ENCODE peak calls at places on chromosomes 1 and 21, in six cellular contexts. V is hepatocyte; H is AG04449; F is gastrocnemius medialis; A is mucosa of descending colon; B is CD8-positive, alpha-beta memory T cell. R is an unnamed sample.

GRCh38 chr1:29830916-29831315 is 594.6 kb downstream of the PTPRU start:
- DNase-seq in F (no peak), V (no peak), H (no peak), B (no peak), A (no peak), R (no peak)

GRCh38 chr1:167077868-167078210 is 12.3 kb downstream of the GPA33 start:
- DNase-seq in V (no peak), F (no peak), B (no peak), A (no peak), H (no peak), R (no peak)

GRCh38 chr1:108560430-108561144 is 687 bp downstream of the EEIG2 start:
- DNase-seq in H (no peak), A (peak), B (peak), F (no peak), V (peak), R (no peak)

GRCh38 chr21:32412162-32412997 is at the start of gene EVA1C:
- DNase-seq in V (peak), B (peak), H (no peak), A (peak), F (peak), R (no peak)

GRCh38 chr1:156961709-156962108 is 41.3 kb downstream of the LRRC71 start:
- DNase-seq in F (no peak), B (no peak), H (no peak), V (no peak), A (no peak), R (no peak)

GRCh38 chr1:153985984-153986761 is at the start of gene RAB13:
- DNase-seq in H (peak), A (peak), V (peak), F (peak), B (no peak), R (peak)

GRCh38 chr1:151175910-151176309 is at the start of gene TMOD4:
- DNase-seq in F (peak), A (no peak), B (no peak), H (no peak), V (peak), R (no peak)

GRCh38 chr1:10968411-10968826 is 44.0 kb upstream of the TARDBP start:
- DNase-seq in A (peak), H (no peak), B (no peak), V (no peak), F (no peak), R (no peak)

GRCh38 chr1:203250936-203251335 is 21.5 kb upstream of the CHIT1 start:
- DNase-seq in B (no peak), A (no peak), F (no peak), V (no peak), H (no peak), R (no peak)

GRCh38 chr1:96364576-96364975 is 357.0 kb upstream of the PTBP2 start:
- DNase-seq in F (no peak), A (no peak), H (no peak), B (no peak), V (no peak), R (no peak)

GRCh38 chr1:1440941-1441888 is 5.7 kb downstream of the VWA1 start:
- DNase-seq in F (no peak), A (peak), B (peak), H (no peak), V (peak), R (no peak)

GRCh38 chr21:30044447-30045064 is 104.8 kb upstream of the GRIK1 start:
- DNase-seq in V (peak), H (no peak), B (no peak), A (peak), F (no peak), R (no peak)

GRCh38 chr1:98940680-98941079 is 64.0 kb downstream of the PLPPR5 start:
- DNase-seq in A (no peak), F (no peak), V (no peak), B (no peak), H (no peak), R (peak)

GRCh38 chr1:151346082-151346768 is 827 bp downstream of the RFX5 start:
- DNase-seq in V (peak), F (no peak), H (no peak), B (no peak), A (no peak), R (no peak)

GRCh38 chr1:14970799-14971141 is 182.8 kb upstream of the TMEM51 start:
- DNase-seq in B (no peak), V (no peak), F (no peak), H (no peak), A (no peak), R (no peak)

GRCh38 chr21:28712396-28712795 is 280.3 kb downstream of the LTN1 start:
- DNase-seq in A (no peak), B (no peak), V (no peak), F (no peak), H (peak), R (no peak)

GRCh38 chr1:221397606-221398005 is 344.3 kb downstream of the DUSP10 start:
- DNase-seq in B (no peak), V (no peak), F (no peak), H (no peak), A (no peak), R (no peak)

GRCh38 chr21:34510148-34511142 is 1.6 kb downstream of the KCNE1 start:
- DNase-seq in B (no peak), A (peak), H (no peak), F (no peak), V (peak), R (peak)

GRCh38 chr1:85438353-85438752 is 26.6 kb downstream of the DDAH1 start:
- DNase-seq in H (no peak), F (no peak), A (no peak), V (no peak), B (no peak), R (no peak)

GRCh38 chr1:157369808-157370521 is 182.3 kb downstream of the FCRL5 start:
- DNase-seq in A (peak), H (no peak), V (peak), F (no peak), B (no peak), R (no peak)

GRCh38 chr1:207844374-207844773 is 66.6 kb downstream of the CD34 start:
- DNase-seq in V (no peak), H (no peak), A (no peak), F (no peak), B (no peak), R (no peak)
- H3K4me3 ChIP-seq in V (no peak), H (no peak), A (no peak), F (no peak), B (no peak), R (no peak)

GRCh38 chr21:42661688-42662429 is 8.4 kb downstream of the PDE9A start:
- DNase-seq in V (no peak), F (no peak), B (no peak), A (no peak), H (no peak), R (no peak)
- H3K4me3 ChIP-seq in V (no peak), F (no peak), B (no peak), A (no peak), H (no peak), R (no peak)

DNA sequence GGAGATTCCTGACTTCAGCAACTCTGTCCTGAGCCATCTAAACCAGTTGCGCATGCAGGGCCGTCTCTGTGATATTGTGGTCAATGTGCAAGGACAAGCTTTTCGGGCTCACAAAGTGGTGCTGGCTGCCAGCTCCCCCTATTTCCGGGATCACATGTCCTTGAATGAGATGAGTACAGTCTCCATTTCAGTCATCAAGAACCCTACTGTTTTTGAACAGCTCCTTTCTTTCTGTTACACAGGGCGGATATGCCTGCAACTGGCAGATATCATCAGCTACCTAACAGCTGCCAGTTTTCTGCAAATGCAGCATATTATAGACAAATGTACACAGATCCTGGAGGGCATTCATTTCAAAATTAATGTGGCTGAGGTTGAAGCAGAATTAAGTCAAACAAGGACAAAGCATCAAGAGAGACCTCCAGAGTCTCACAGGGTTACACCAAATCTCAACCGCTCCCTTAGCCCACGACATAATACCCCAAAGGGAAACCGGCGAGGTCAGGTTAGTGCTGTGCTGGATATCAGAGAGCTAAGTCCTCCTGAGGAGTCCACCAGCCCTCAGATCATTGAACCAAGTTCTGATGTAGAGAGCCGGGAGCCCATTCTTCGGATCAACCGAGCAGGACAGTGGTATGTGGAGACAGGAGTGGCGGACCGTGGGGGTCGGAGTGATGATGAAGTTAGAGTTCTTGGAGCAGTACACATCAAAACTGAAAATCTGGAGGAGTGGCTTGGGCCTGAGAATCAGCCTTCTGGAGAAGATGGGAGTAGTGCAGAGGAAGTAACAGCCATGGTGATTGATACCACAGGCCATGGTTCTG is 2.3 kb downstream of the ZBTB37 start:
- DNase-seq in H (no peak), B (peak), A (peak), V (no peak), F (no peak), R (no peak)
- H3K4me3 ChIP-seq in H (no peak), B (peak), A (no peak), V (no peak), F (no peak), R (no peak)

DNA sequence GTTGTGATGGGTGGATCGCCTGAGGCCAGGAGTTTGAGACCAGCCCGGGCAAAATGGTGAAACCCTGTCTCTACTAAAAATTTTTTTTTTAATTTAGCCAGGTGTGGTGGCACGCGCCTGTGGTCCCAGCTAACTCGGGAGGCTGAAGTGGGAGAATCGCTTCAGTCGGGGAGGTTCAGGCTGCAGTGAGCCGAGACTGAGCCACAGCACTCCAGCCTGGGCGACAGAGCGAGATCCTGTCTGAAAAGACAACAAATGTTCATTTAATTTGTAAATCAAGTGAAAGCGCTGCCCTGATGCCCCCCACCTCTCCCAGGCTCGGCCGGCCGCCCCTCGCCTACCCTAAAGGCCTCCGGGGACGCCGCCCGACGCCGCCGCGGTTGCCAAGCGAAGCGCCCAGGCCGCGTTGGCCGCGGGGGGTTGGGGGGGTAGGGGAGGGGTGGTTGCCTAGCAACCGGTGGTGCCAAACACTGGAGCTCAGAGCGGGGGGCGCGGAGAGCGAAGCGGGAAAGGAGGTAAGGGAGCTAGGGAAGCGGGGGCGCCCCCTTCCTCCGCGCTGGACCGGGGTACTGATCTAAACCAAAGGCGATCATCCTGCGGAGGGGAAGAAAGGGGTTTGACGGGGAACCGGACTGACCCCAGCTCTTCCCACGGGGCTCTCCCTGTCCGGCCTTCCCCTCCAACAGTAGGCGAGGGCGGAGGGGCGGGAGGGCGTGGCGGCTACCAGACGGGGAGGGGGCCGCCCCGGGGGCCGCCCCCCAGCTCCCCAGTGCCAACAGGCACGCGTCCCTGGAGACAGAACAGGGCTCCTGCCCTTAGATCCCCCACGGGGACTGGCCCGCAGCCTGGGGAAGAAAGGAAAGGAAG is at the start of gene TEKT2:
- DNase-seq in A (no peak), B (no peak), H (no peak), F (no peak), V (peak), R (no peak)
- H3K4me3 ChIP-seq in A (no peak), B (no peak), H (peak), F (peak), V (peak), R (peak)

GRCh38 chr1:201020647-201021332 is 2.7 kb downstream of the KIF21B start:
- DNase-seq in V (no peak), H (no peak), B (no peak), F (no peak), A (peak), R (no peak)
- H3K4me3 ChIP-seq in V (no peak), H (no peak), B (peak), F (no peak), A (no peak), R (no peak)

GRCh38 chr1:45327644-45328515 is 1.2 kb downstream of the HPDL start:
- DNase-seq in F (no peak), V (no peak), B (no peak), H (no peak), A (no peak), R (no peak)
- H3K4me3 ChIP-seq in F (no peak), V (no peak), B (peak), H (peak), A (no peak), R (no peak)

GRCh38 chr1:47953661-47954060 is 43.5 kb downstream of the TRABD2B start:
- DNase-seq in V (no peak), H (no peak), B (no peak), A (no peak), F (no peak), R (no peak)

GRCh38 chr1:47951545-47952235 is 45.5 kb downstream of the TRABD2B start:
- DNase-seq in B (no peak), V (no peak), F (no peak), A (no peak), H (no peak), R (no peak)

GRCh38 chr1:47950481-47950880 is 46.7 kb downstream of the TRABD2B start:
- DNase-seq in F (no peak), V (no peak), H (no peak), A (no peak), B (no peak), R (no peak)

GRCh38 chr1:47948126-47948525 is 49.1 kb downstream of the TRABD2B start:
- DNase-seq in A (peak), H (no peak), B (no peak), F (no peak), V (peak), R (no peak)

GRCh38 chr1:47951026-47951425 is 46.2 kb downstream of the TRABD2B start:
- DNase-seq in V (no peak), B (no peak), H (no peak), A (no peak), F (no peak), R (no peak)
- H3K4me3 ChIP-seq in V (no peak), B (no peak), H (no peak), A (no peak), F (no peak), R (no peak)

DNA sequence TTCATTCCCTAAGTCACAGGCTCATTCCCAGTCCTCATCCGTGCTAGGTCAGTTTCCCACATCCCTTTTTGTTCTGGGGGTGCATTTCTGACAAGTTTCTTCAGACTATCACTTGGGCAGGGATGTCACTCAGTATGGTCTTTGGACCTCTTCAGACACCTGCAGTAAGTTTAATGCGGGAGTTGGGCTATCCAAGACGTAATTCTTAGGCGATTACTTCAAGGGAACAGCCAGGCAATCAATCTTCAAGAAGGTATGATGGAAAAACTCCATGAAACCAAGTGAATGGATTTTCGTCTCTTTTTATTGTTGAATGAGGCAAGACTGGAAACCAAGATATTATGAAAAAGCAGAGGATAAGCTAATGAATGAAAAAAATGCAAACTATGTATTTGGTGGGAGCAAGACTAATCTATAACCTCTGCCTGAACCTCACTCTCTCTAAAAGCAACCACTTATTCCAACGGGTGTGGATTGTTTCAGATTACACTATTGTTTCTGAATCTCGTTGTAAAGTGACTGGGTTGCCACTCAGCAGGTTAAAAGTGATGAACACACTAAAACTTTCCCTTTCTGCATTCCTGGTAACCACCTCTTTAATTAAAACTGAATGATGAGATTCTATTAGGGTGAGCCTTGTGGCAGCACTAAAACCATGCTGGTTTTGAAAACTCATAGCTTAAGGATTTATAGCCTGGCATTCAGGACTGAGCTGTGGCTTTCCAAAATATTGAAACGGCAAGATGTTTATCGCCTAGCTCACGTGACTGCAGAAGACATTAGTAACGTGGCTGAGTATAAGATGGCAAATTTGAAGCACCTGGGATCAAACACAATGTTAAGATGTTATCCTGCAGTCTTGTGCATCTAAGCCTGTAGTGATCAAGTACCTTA is 1.1 kb downstream of the RASAL2 start:
- DNase-seq in A (no peak), F (no peak), H (no peak), V (no peak), B (no peak), R (no peak)
- H3K4me3 ChIP-seq in A (peak), F (peak), H (peak), V (peak), B (no peak), R (peak)

DNA sequence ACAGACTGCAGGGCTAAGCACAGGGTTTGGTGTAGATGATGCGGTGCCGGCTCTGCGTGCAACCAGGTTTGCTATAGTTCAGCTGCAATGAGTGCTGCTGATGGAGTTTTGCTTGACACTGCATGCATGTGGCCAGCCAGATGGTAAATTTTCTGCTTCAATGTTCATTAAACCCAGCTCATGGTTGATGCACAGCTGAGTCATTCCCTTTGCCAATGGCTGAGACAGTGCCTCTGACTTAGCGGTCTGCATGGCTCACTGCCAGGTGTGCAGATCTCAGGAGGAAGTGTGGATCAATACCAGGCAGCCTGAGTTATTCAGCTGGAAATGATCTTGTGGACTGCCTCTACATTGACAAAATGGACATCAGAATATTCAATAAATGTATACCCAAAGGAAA is 172.7 kb upstream of the ZP4 start:
- DNase-seq in B (no peak), H (no peak), A (no peak), V (no peak), F (no peak), R (peak)
- H3K4me3 ChIP-seq in B (no peak), H (no peak), A (no peak), V (no peak), F (no peak), R (no peak)